ENCODE peak calls at places on chromosomes 2 and 18, in five cellular contexts. H is mammary epithelial cell, J is fibroblast of lung, K is sigmoid colon, Q is MM.1S. N is an unnamed sample. For H3K9me3, the result is how much of the 10 kb centered on the place peaks cover.

GRCh38 chr2:53520630-53520940 is 247.0 kb upstream of the CHAC2 start:
- DNase-seq in J (no peak), Q (no peak), K (no peak), H (no peak), N (no peak)

GRCh38 chr18:62368100-62368499 is 43.0 kb downstream of the TNFRSF11A start:
- DNase-seq in H (no peak), Q (no peak), K (no peak), J (no peak), N (no peak)

GRCh38 chr2:176175729-176176074 is 12.8 kb upstream of the HOXD1 start:
- DNase-seq in H (no peak), Q (no peak), J (peak), K (no peak), N (no peak)

GRCh38 chr2:128736689-128737545 is 418.2 kb upstream of the HS6ST1 start:
- DNase-seq in Q (peak), J (peak), H (peak), K (peak), N (peak)

GRCh38 chr2:24824071-24824588 is 30.9 kb downstream of the CENPO start:
- DNase-seq in J (no peak), Q (no peak), K (peak), H (no peak), N (no peak)

GRCh38 chr2:209600257-209601180 is 171.1 kb upstream of the UNC80 start:
- DNase-seq in K (no peak), J (no peak), H (no peak), Q (no peak), N (peak)

GRCh38 chr2:233972941-233973575 is 55.9 kb downstream of the TRPM8 start:
- DNase-seq in J (no peak), K (no peak), Q (no peak), H (peak), N (no peak)

GRCh38 chr2:179622635-179623034 is 238.8 kb downstream of the ZNF385B start:
- DNase-seq in K (no peak), H (no peak), Q (no peak), J (no peak), N (no peak)

GRCh38 chr2:61255580-61256437 is 93.8 kb downstream of the C2orf74 start:
- DNase-seq in J (peak), Q (no peak), H (peak), K (no peak), N (no peak)

GRCh38 chr2:54512183-54512582 is 56.1 kb downstream of the SPTBN1 start:
- DNase-seq in Q (no peak), J (no peak), H (no peak), K (no peak), N (no peak)

GRCh38 chr2:37471994-37472393 is 127.6 kb downstream of the QPCT start:
- DNase-seq in Q (no peak), H (peak), K (no peak), J (peak), N (no peak)

GRCh38 chr2:74334931-74335333 is 8.3 kb downstream of the SLC4A5 start:
- DNase-seq in H (peak), J (peak), K (peak), Q (peak), N (peak)

GRCh38 chr2:224584768-224585204 is 377 bp downstream of the CUL3 start:
- DNase-seq in Q (peak), J (peak), H (peak), K (peak), N (peak)

GRCh38 chr2:174492963-174493431 is 6.2 kb upstream of the GPR155 start:
- DNase-seq in J (no peak), K (no peak), H (no peak), Q (peak), N (no peak)

GRCh38 chr2:235132641-235133040 is 180.8 kb downstream of the SH3BP4 start:
- DNase-seq in K (no peak), J (no peak), Q (no peak), H (no peak), N (no peak)
- H3K9me3 ChIP-seq in K (under half), J (under half), Q (under half), H (under half), N (under half)

GRCh38 chr18:47930844-47931706 is 616 bp upstream of the SMAD2 start:
- DNase-seq in J (peak), K (peak), Q (peak), H (peak), N (peak)

GRCh38 chr18:47932170-47932569 is 1.7 kb upstream of the SMAD2 start:
- DNase-seq in K (no peak), H (no peak), Q (no peak), J (no peak), N (no peak)

GRCh38 chr18:47930086-47930843 is at the start of gene SMAD2:
- DNase-seq in Q (peak), J (peak), H (peak), K (peak), N (peak)

GRCh38 chr18:47931707-47932103 is 1.2 kb upstream of the SMAD2 start:
- DNase-seq in Q (peak), H (no peak), J (no peak), K (no peak), N (peak)

GRCh38 chr18:47932603-47933002 is 2.1 kb upstream of the SMAD2 start:
- DNase-seq in K (no peak), J (no peak), H (no peak), Q (no peak), N (peak)
- H3K4me3 ChIP-seq in K (no peak), J (no peak), H (no peak), Q (no peak), N (no peak)

GRCh38 chr2:88959480-88960204 is 268.2 kb downstream of the RPIA start:
- DNase-seq in Q (no peak), K (no peak), J (peak), H (peak), N (no peak)
- TF ChIP-seq CTCF in Q (peak), K (no peak), J (peak), H (peak), N (peak)

GRCh38 chr18:80023173-80023572 is 11.1 kb upstream of the RBFA start:
- DNase-seq in K (no peak), J (no peak), Q (no peak), H (no peak), N (peak)

GRCh38 chr18:80029690-80030089 is 4.5 kb upstream of the RBFA start:
- DNase-seq in H (no peak), K (no peak), J (no peak), Q (no peak), N (no peak)

GRCh38 chr18:80022613-80023012 is 11.6 kb upstream of the RBFA start:
- DNase-seq in H (peak), J (peak), K (no peak), Q (peak), N (no peak)

GRCh38 chr18:80026363-80026762 is 7.9 kb upstream of the RBFA start:
- DNase-seq in K (no peak), Q (no peak), H (no peak), J (no peak), N (no peak)
- H3K9me3 ChIP-seq in K (under half), Q (under half), H (under half), J (under half), N (under half)

N was measured in WERI-Rb-1.